ENCODE peak calls at places on chromosomes 2 and 18, in four cellular contexts. C is GM12891, Z is HepG2, T is H1. J is an unnamed sample.

GRCh38 chr2:11022064-11022463 is 110.3 kb downstream of the KCNF1 start:
- DNase-seq in C (no peak), Z (no peak), T (no peak), J (no peak)

GRCh38 chr2:97910403-97911209 is 85.1 kb downstream of the TMEM131 start:
- DNase-seq in C (no peak), Z (no peak), T (no peak), J (no peak)

GRCh38 chr2:222582931-222583330 is 73.0 kb downstream of the FARSB start:
- DNase-seq in C (no peak), Z (peak; percentile 23), T (no peak), J (no peak)

GRCh38 chr2:105557021-105557420 is 158.2 kb upstream of the FHL2 start:
- DNase-seq in C (no peak), Z (no peak), T (no peak), J (no peak)

GRCh38 chr18:70454705-70455322 is 166.0 kb downstream of the SOCS6 start:
- DNase-seq in C (no peak), Z (peak; percentile 60), T (no peak), J (no peak)

GRCh38 chr18:24560511-24560981 is 100.1 kb downstream of the HRH4 start:
- DNase-seq in C (no peak), Z (no peak), T (peak; percentile 46), J (no peak)

GRCh38 chr2:124666976-124667375 is 641.9 kb downstream of the CNTNAP5 start:
- DNase-seq in C (no peak), Z (no peak), T (no peak), J (no peak)

GRCh38 chr2:240387325-240387668 is 48.2 kb upstream of the GPC1 start:
- DNase-seq in C (no peak), Z (no peak), T (no peak), J (no peak)

GRCh38 chr2:218879881-218880748 is 537 bp upstream of the WNT10A start:
- DNase-seq in C (peak; percentile 80), Z (no peak), T (no peak), J (peak; percentile 83)

GRCh38 chr18:10015941-10016819 is 102.4 kb downstream of the VAPA start:
- DNase-seq in C (no peak), Z (no peak), T (no peak), J (no peak)

GRCh38 chr2:195021704-195022513 is 635.1 kb upstream of the SLC39A10 start:
- DNase-seq in C (no peak), Z (no peak), T (no peak), J (no peak)

GRCh38 chr18:37247499-37248161 is 318.0 kb downstream of the CELF4 start:
- DNase-seq in C (no peak), Z (no peak), T (no peak), J (no peak)

GRCh38 chr2:19901201-19901457 is 654 bp downstream of the TTC32 start:
- DNase-seq in C (no peak), Z (no peak), T (no peak), J (no peak)

GRCh38 chr2:200471928-200472645 is 37.8 kb downstream of the KCTD18 start:
- DNase-seq in C (no peak), Z (no peak), T (no peak), J (no peak)

GRCh38 chr2:115169814-115170213 is 727.4 kb downstream of the DPP10 start:
- DNase-seq in C (no peak), Z (no peak), T (no peak), J (no peak)

GRCh38 chr2:63861220-63861822 is 19.6 kb downstream of the UGP2 start:
- DNase-seq in C (no peak), Z (peak; percentile 54), T (no peak), J (no peak)

GRCh38 chr2:216752855-216753505 is 57.6 kb upstream of the IGFBP5 start:
- DNase-seq in C (no peak), Z (no peak), T (no peak), J (no peak)

GRCh38 chr2:12613137-12613912 is 103.4 kb upstream of the TRIB2 start:
- DNase-seq in C (no peak), Z (no peak), T (no peak), J (no peak)

GRCh38 chr2:85792783-85793441 is 39.1 kb downstream of the ATOH8 start:
- DNase-seq in C (no peak), Z (no peak), T (no peak), J (no peak)

GRCh38 chr2:17506736-17507616 is 11.3 kb downstream of the RAD51AP2 start:
- DNase-seq in C (no peak), Z (no peak), T (no peak), J (no peak)

GRCh38 chr18:23943104-23943503 is 71.5 kb upstream of the TTC39C start:
- DNase-seq in C (peak; percentile 56), Z (no peak), T (no peak), J (peak; percentile 42)

GRCh38 chr2:86337235-86338099 is at the start of gene REEP1:
- DNase-seq in C (peak; percentile 53), Z (no peak), T (no peak), J (peak; percentile 23)

GRCh38 chr2:185785851-185786473 is 47.4 kb downstream of the FSIP2 start:
- DNase-seq in C (no peak), Z (no peak), T (no peak), J (no peak)

GRCh38 chr2:74414913-74415761 is 6.3 kb downstream of the C2orf81 start:
- DNase-seq in C (peak; percentile 53), Z (no peak), T (no peak), J (no peak)

GRCh38 chr2:26623541-26624497 is 17.3 kb downstream of the CIB4 start:
- DNase-seq in C (no peak), Z (no peak), T (no peak), J (no peak)

GRCh38 chr2:67065046-67065445 is 332.1 kb upstream of the ETAA1 start:
- DNase-seq in C (no peak), Z (no peak), T (no peak), J (no peak)
- TF ChIP-seq POLR2AphosphoS5 in C (no peak), Z (no peak), T (no peak), J (no peak)

GRCh38 chr2:182833084-182833483 is 33.4 kb downstream of the FRZB start:
- DNase-seq in C (no peak), Z (no peak), T (no peak), J (no peak)
- TF ChIP-seq TAF1 in C (no peak), Z (no peak), T (no peak), J (no peak)

GRCh38 chr2:224016963-224017362 is 22.1 kb downstream of the SERPINE2 start:
- DNase-seq in C (no peak), Z (no peak), T (no peak), J (no peak)
- TF ChIP-seq POLR2A in C (no peak), Z (no peak), T (no peak), J (no peak)

GRCh38 chr2:46350030-46350699 is 53.0 kb downstream of the EPAS1 start:
- DNase-seq in C (no peak), Z (no peak), T (no peak), J (no peak)
- TF ChIP-seq POLR2AphosphoS5 in C (no peak), Z (no peak), T (no peak), J (no peak)

DNA sequence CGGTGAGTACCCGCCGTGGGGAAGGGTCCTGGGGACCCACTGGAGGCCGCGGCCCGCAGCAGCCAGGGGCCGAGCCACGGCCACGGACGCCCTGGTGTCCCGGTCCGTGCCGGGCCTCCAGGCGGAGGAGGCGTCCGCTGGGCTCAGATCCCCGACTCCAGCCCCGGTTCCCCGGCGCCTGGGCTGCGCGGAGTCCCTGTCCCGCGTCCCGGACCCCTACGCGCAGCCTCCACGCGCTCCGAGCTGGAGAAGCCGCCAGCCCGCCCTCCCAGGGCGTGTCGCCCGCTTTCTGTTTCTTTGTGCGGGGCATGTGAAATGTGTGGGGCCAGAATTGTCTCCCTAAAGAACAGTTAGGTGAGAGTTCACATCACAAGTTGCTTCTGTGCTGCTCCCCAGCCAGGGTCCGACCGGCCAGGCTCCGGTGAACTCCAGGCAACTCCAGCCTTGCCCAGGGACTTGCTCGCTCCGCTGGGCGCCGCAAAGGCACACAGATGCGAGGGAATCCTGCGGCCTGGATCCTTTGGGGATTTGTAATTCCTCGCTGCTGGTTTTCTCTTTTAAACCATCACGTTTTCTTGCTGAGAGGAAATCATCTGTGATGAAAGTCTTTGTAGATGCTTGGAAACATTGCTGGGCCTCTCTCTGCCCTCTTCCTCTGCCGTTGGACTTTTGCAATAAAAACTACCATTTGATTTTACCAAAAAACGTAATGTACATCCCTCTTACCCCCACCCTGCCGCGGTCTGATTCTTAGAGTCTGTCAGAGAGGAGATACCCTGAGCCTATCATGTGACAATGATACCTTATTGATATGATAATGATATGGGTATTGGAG is 570 bp downstream of the GYPC start:
- DNase-seq in C (no peak), Z (no peak), T (no peak), J (peak; percentile 55)
- TF ChIP-seq TAF1 in C (no peak), Z (no peak), T (peak; percentile 22), J (no peak)

GRCh38 chr2:1413156-1413690 is at the start of gene TPO:
- DNase-seq in C (no peak), Z (no peak), T (no peak), J (no peak)
- TF ChIP-seq POLR2A in C (no peak), Z (no peak), T (no peak), J (no peak)

GRCh38 chr2:231708773-231709635 is 679 bp downstream of the PTMA start:
- DNase-seq in C (no peak), Z (no peak), T (no peak), J (no peak)
- TF ChIP-seq POLR2AphosphoS5 in C (peak; percentile 80), Z (peak; percentile 27), T (peak; percentile 89), J (peak; percentile 84)